ENCODE peak calls at places on chromosomes 7 and 10, in five cellular contexts. One of them, this sample, is unnamed.

GRCh38 chr7:31432166-31432565 is 81.7 kb upstream of the ITPRID1 start:
- DNase-seq in endothelial cell of umbilical vein: no peak
- DNase-seq in left lung: no peak
- DNase-seq in right cardiac atrium: no peak
- DNase-seq in HCT116: no peak
- DNase-seq in this sample: no peak

GRCh38 chr10:30744124-30744523 is 114.6 kb upstream of the LYZL2 start:
- DNase-seq in HCT116: no peak
- DNase-seq in left lung: no peak
- DNase-seq in right cardiac atrium: no peak
- DNase-seq in endothelial cell of umbilical vein: no peak
- DNase-seq in this sample: no peak

GRCh38 chr7:130566168-130566897 is 74.4 kb downstream of the MEST start:
- DNase-seq in endothelial cell of umbilical vein: peak; percentile 86
- DNase-seq in right cardiac atrium: peak; percentile 90
- DNase-seq in left lung: peak; percentile 27
- DNase-seq in HCT116: no peak
- DNase-seq in this sample: no peak

GRCh38 chr10:43194266-43194665 is 56.0 kb downstream of the CSGALNACT2 start:
- DNase-seq in endothelial cell of umbilical vein: no peak
- DNase-seq in left lung: peak; percentile 43
- DNase-seq in right cardiac atrium: no peak
- DNase-seq in HCT116: no peak
- DNase-seq in this sample: no peak

GRCh38 chr10:33290286-33291052 is 44.0 kb downstream of the NRP1 start:
- DNase-seq in HCT116: no peak
- DNase-seq in endothelial cell of umbilical vein: no peak
- DNase-seq in left lung: no peak
- DNase-seq in right cardiac atrium: no peak
- DNase-seq in this sample: no peak

GRCh38 chr7:56063882-56064625 is at the start of gene SUMF2:
- DNase-seq in left lung: peak; percentile 98
- DNase-seq in endothelial cell of umbilical vein: peak; percentile 94
- DNase-seq in HCT116: peak; percentile 78
- DNase-seq in right cardiac atrium: peak; percentile 97
- DNase-seq in this sample: peak; percentile 84

GRCh38 chr10:67788028-67788886 is 49.7 kb downstream of the DNAJC12 start:
- DNase-seq in right cardiac atrium: peak; percentile 74
- DNase-seq in endothelial cell of umbilical vein: peak; percentile 26
- DNase-seq in left lung: peak; percentile 79
- DNase-seq in HCT116: peak; percentile 42
- DNase-seq in this sample: no peak

GRCh38 chr10:95225136-95225535 is 31.1 kb downstream of the ACSM6 start:
- DNase-seq in endothelial cell of umbilical vein: no peak
- DNase-seq in right cardiac atrium: no peak
- DNase-seq in HCT116: no peak
- DNase-seq in left lung: no peak
- DNase-seq in this sample: no peak

GRCh38 chr7:87028636-87029035 is 30.8 kb downstream of the ELAPOR2 start:
- DNase-seq in right cardiac atrium: no peak
- DNase-seq in HCT116: no peak
- DNase-seq in endothelial cell of umbilical vein: no peak
- DNase-seq in left lung: no peak
- DNase-seq in this sample: no peak

GRCh38 chr10:114284346-114285071 is 45.5 kb downstream of the VWA2 start:
- DNase-seq in right cardiac atrium: no peak
- DNase-seq in HCT116: no peak
- DNase-seq in left lung: no peak
- DNase-seq in endothelial cell of umbilical vein: no peak
- DNase-seq in this sample: no peak

GRCh38 chr7:2224934-2225333 is 7.8 kb downstream of the MAD1L1 start:
- DNase-seq in HCT116: no peak
- DNase-seq in endothelial cell of umbilical vein: no peak
- DNase-seq in right cardiac atrium: no peak
- DNase-seq in left lung: peak; percentile 76
- DNase-seq in this sample: peak; percentile 56

GRCh38 chr10:100504101-100504500 is 15.6 kb downstream of the SEC31B start:
- DNase-seq in right cardiac atrium: no peak
- DNase-seq in HCT116: no peak
- DNase-seq in endothelial cell of umbilical vein: no peak
- DNase-seq in left lung: no peak
- DNase-seq in this sample: no peak

GRCh38 chr10:88232978-88233537 is 350.1 kb downstream of the RNLS start:
- DNase-seq in left lung: no peak
- DNase-seq in right cardiac atrium: peak; percentile 52
- DNase-seq in HCT116: no peak
- DNase-seq in endothelial cell of umbilical vein: no peak
- DNase-seq in this sample: no peak

GRCh38 chr10:132446661-132447445 is 49.9 kb downstream of the PWWP2B start:
- DNase-seq in right cardiac atrium: peak; percentile 80
- DNase-seq in HCT116: peak; percentile 48
- DNase-seq in left lung: peak; percentile 90
- DNase-seq in endothelial cell of umbilical vein: no peak
- DNase-seq in this sample: no peak

GRCh38 chr10:95818663-95819062 is 62.7 kb downstream of the ENTPD1 start:
- DNase-seq in right cardiac atrium: no peak
- DNase-seq in endothelial cell of umbilical vein: peak; percentile 83
- DNase-seq in left lung: no peak
- DNase-seq in HCT116: no peak
- DNase-seq in this sample: no peak

GRCh38 chr7:101315336-101315735 is 6.3 kb downstream of the IFT22 start:
- DNase-seq in left lung: no peak
- DNase-seq in HCT116: peak; percentile 38
- DNase-seq in endothelial cell of umbilical vein: peak; percentile 37
- DNase-seq in right cardiac atrium: no peak
- DNase-seq in this sample: no peak

GRCh38 chr10:4941540-4942330 is 21.5 kb upstream of the AKR1C1 start:
- DNase-seq in HCT116: no peak
- DNase-seq in left lung: no peak
- DNase-seq in right cardiac atrium: no peak
- DNase-seq in endothelial cell of umbilical vein: peak; percentile 66
- DNase-seq in this sample: no peak

GRCh38 chr7:42233166-42233565 is 3.8 kb downstream of the GLI3 start:
- DNase-seq in right cardiac atrium: no peak
- DNase-seq in left lung: no peak
- DNase-seq in endothelial cell of umbilical vein: no peak
- DNase-seq in HCT116: no peak
- DNase-seq in this sample: no peak

GRCh38 chr10:73641272-73642060 is at the start of gene MYOZ1:
- DNase-seq in right cardiac atrium: no peak
- DNase-seq in endothelial cell of umbilical vein: no peak
- DNase-seq in left lung: no peak
- DNase-seq in HCT116: no peak
- DNase-seq in this sample: no peak

GRCh38 chr10:18402766-18403346 is 248.5 kb downstream of the NSUN6 start:
- DNase-seq in left lung: no peak
- DNase-seq in endothelial cell of umbilical vein: no peak
- DNase-seq in HCT116: no peak
- DNase-seq in right cardiac atrium: no peak
- DNase-seq in this sample: no peak

GRCh38 chr7:91007371-91007770 is 256.9 kb upstream of the FZD1 start:
- DNase-seq in right cardiac atrium: no peak
- DNase-seq in endothelial cell of umbilical vein: no peak
- DNase-seq in left lung: no peak
- DNase-seq in HCT116: no peak
- DNase-seq in this sample: no peak

GRCh38 chr10:97334370-97335175 is at the start of gene FRAT2:
- DNase-seq in endothelial cell of umbilical vein: peak; percentile 91
- DNase-seq in HCT116: peak; percentile 79
- DNase-seq in left lung: peak; percentile 98
- DNase-seq in right cardiac atrium: peak; percentile 97
- DNase-seq in this sample: peak; percentile 87

GRCh38 chr7:32131091-32131490 is 60.9 kb upstream of the PDE1C start:
- DNase-seq in right cardiac atrium: no peak
- DNase-seq in left lung: no peak
- DNase-seq in HCT116: no peak
- DNase-seq in endothelial cell of umbilical vein: no peak
- DNase-seq in this sample: no peak

GRCh38 chr7:50558380-50559051 is 6.7 kb downstream of the DDC start:
- DNase-seq in endothelial cell of umbilical vein: no peak
- DNase-seq in right cardiac atrium: no peak
- DNase-seq in left lung: no peak
- DNase-seq in HCT116: no peak
- DNase-seq in this sample: no peak

GRCh38 chr7:3210531-3210930 is 90.5 kb upstream of the SDK1 start:
- DNase-seq in HCT116: no peak
- DNase-seq in right cardiac atrium: no peak
- DNase-seq in left lung: no peak
- DNase-seq in endothelial cell of umbilical vein: no peak
- DNase-seq in this sample: no peak

GRCh38 chr10:11215468-11215867 is 197.8 kb downstream of the CELF2 start:
- DNase-seq in endothelial cell of umbilical vein: no peak
- DNase-seq in right cardiac atrium: no peak
- DNase-seq in left lung: no peak
- DNase-seq in HCT116: no peak
- DNase-seq in this sample: no peak

GRCh38 chr10:11212285-11212684 is 194.6 kb downstream of the CELF2 start:
- DNase-seq in left lung: no peak
- DNase-seq in HCT116: no peak
- DNase-seq in right cardiac atrium: no peak
- DNase-seq in endothelial cell of umbilical vein: peak; percentile 32
- DNase-seq in this sample: no peak

GRCh38 chr10:11214407-11214806 is 196.7 kb downstream of the CELF2 start:
- DNase-seq in right cardiac atrium: no peak
- DNase-seq in left lung: no peak
- DNase-seq in HCT116: no peak
- DNase-seq in endothelial cell of umbilical vein: no peak
- DNase-seq in this sample: no peak

GRCh38 chr10:11212686-11213085 is 195.0 kb downstream of the CELF2 start:
- DNase-seq in left lung: no peak
- DNase-seq in endothelial cell of umbilical vein: no peak
- DNase-seq in HCT116: no peak
- DNase-seq in right cardiac atrium: no peak
- DNase-seq in this sample: no peak

DNA sequence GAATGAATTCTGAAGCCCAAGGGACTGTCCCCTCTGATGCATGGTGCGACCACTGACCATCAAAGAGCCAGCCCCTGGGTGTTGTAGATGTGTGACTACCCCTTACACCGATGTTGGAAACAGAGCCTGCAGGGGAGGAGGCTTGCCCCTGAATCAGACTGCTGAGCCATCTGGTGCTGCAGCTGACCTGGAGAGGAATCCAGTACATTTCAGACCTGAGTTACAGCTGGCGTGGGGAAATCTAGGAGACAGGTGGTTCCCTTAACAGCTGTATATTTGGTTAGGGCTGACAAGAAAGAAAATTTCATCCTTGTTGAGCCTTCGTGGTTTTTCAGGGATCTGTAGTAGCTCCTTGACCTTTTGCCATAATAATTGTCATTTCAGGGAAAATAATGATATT is 195.5 kb downstream of the CELF2 start:
- DNase-seq in left lung: no peak
- DNase-seq in HCT116: no peak
- DNase-seq in endothelial cell of umbilical vein: peak; percentile 6
- DNase-seq in right cardiac atrium: no peak
- DNase-seq in this sample: no peak
- H3K27ac ChIP-seq in left lung: no peak overlapping the region
- H3K27ac ChIP-seq in HCT116: no peak overlapping the region
- H3K27ac ChIP-seq in endothelial cell of umbilical vein: no peak overlapping the region
- H3K27ac ChIP-seq in right cardiac atrium: no peak overlapping the region
- H3K27ac ChIP-seq in this sample: no peak overlapping the region

GRCh38 chr7:44325181-44325671 is at the start of gene CAMK2B:
- DNase-seq in left lung: peak; percentile 76
- DNase-seq in endothelial cell of umbilical vein: no peak
- DNase-seq in HCT116: no peak
- DNase-seq in right cardiac atrium: peak; percentile 72
- DNase-seq in this sample: no peak
- H3K27ac ChIP-seq in left lung: no peak within 1 kb of the TSS
- H3K27ac ChIP-seq in endothelial cell of umbilical vein: no peak within 1 kb of the TSS
- H3K27ac ChIP-seq in HCT116: no peak within 1 kb of the TSS
- H3K27ac ChIP-seq in right cardiac atrium: peak within 1 kb of the TSS; percentile 92
- H3K27ac ChIP-seq in this sample: no peak within 1 kb of the TSS

GRCh38 chr7:112579388-112579787 is 98.6 kb downstream of the LSMEM1 start:
- DNase-seq in right cardiac atrium: no peak
- DNase-seq in endothelial cell of umbilical vein: no peak
- DNase-seq in HCT116: no peak
- DNase-seq in left lung: no peak
- DNase-seq in this sample: no peak

GRCh38 chr7:112580717-112581435 is 100.1 kb downstream of the LSMEM1 start:
- DNase-seq in right cardiac atrium: no peak
- DNase-seq in endothelial cell of umbilical vein: no peak
- DNase-seq in left lung: no peak
- DNase-seq in HCT116: no peak
- DNase-seq in this sample: no peak

GRCh38 chr7:112584290-112584689 is 103.5 kb downstream of the LSMEM1 start:
- DNase-seq in left lung: no peak
- DNase-seq in right cardiac atrium: no peak
- DNase-seq in endothelial cell of umbilical vein: no peak
- DNase-seq in HCT116: no peak
- DNase-seq in this sample: no peak

GRCh38 chr7:112575864-112576263 is 95.1 kb downstream of the LSMEM1 start:
- DNase-seq in endothelial cell of umbilical vein: no peak
- DNase-seq in right cardiac atrium: no peak
- DNase-seq in HCT116: no peak
- DNase-seq in left lung: no peak
- DNase-seq in this sample: no peak

DNA sequence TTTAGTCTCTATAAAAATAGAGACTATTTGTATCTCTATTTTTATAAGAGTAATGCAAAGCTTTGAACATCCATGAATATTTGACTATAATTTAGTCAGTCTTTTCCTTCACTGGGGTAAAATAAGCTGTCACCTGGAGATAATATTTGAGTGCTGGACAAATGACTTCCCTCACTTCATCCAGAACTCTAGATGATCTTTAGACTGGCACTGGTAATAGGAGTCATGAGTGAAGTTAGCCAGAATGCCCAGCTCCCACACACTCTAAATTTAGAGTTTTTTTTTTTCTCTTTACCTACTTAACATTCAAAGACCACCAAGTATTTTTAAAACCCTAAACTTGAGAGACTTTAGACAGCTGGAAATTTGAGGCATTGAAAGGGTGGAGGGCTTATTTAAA is 100.7 kb downstream of the LSMEM1 start:
- DNase-seq in left lung: no peak
- DNase-seq in endothelial cell of umbilical vein: no peak
- DNase-seq in HCT116: no peak
- DNase-seq in right cardiac atrium: no peak
- DNase-seq in this sample: no peak
- H3K27ac ChIP-seq in left lung: no peak overlapping the region
- H3K27ac ChIP-seq in endothelial cell of umbilical vein: no peak overlapping the region
- H3K27ac ChIP-seq in HCT116: no peak overlapping the region
- H3K27ac ChIP-seq in right cardiac atrium: no peak overlapping the region
- H3K27ac ChIP-seq in this sample: no peak overlapping the region

GRCh38 chr10:130078120-130078519 is 32.5 kb downstream of the C10orf143 start:
- DNase-seq in left lung: no peak
- DNase-seq in HCT116: no peak
- DNase-seq in endothelial cell of umbilical vein: no peak
- DNase-seq in right cardiac atrium: no peak
- DNase-seq in this sample: no peak

GRCh38 chr10:130076681-130077080 is 33.9 kb downstream of the C10orf143 start:
- DNase-seq in HCT116: no peak
- DNase-seq in right cardiac atrium: no peak
- DNase-seq in endothelial cell of umbilical vein: no peak
- DNase-seq in left lung: no peak
- DNase-seq in this sample: no peak

GRCh38 chr10:130080461-130080814 is 30.2 kb downstream of the C10orf143 start:
- DNase-seq in endothelial cell of umbilical vein: no peak
- DNase-seq in HCT116: no peak
- DNase-seq in right cardiac atrium: no peak
- DNase-seq in left lung: no peak
- DNase-seq in this sample: no peak

GRCh38 chr10:130074639-130075038 is 36.0 kb downstream of the C10orf143 start:
- DNase-seq in HCT116: no peak
- DNase-seq in right cardiac atrium: no peak
- DNase-seq in endothelial cell of umbilical vein: no peak
- DNase-seq in left lung: no peak
- DNase-seq in this sample: no peak

GRCh38 chr10:130079614-130080460 is 30.8 kb downstream of the C10orf143 start:
- DNase-seq in right cardiac atrium: no peak
- DNase-seq in HCT116: no peak
- DNase-seq in left lung: no peak
- DNase-seq in endothelial cell of umbilical vein: no peak
- DNase-seq in this sample: no peak
- H3K27ac ChIP-seq in right cardiac atrium: no peak overlapping the region
- H3K27ac ChIP-seq in HCT116: no peak overlapping the region
- H3K27ac ChIP-seq in left lung: no peak overlapping the region
- H3K27ac ChIP-seq in endothelial cell of umbilical vein: no peak overlapping the region
- H3K27ac ChIP-seq in this sample: no peak overlapping the region

This sample was measured in RWPE2.